ENCODE peak calls at places on chromosomes 11 and 22, in five cellular contexts. F is body of pancreas, P is tibial nerve, G is A549, I is spleen. L is an unnamed sample.

GRCh38 chr22:17828502-17829080 is 54.3 kb upstream of the BID start:
- DNase-seq in F (no peak), P (no peak), G (no peak), I (no peak), L (no peak)

GRCh38 chr11:78812513-78813293 is 238.0 kb upstream of the NARS2 start:
- DNase-seq in F (no peak), P (no peak), G (no peak), I (no peak), L (no peak)

GRCh38 chr11:62546244-62546936 is at the start of gene AHNAK:
- DNase-seq in F (peak), P (peak), G (peak), I (peak), L (peak)

GRCh38 chr22:17767236-17768065 is 6.8 kb downstream of the BID start:
- DNase-seq in F (no peak), P (no peak), G (no peak), I (no peak), L (no peak)

GRCh38 chr11:47981667-47982404 is 1.5 kb downstream of the PTPRJ start:
- DNase-seq in F (no peak), P (no peak), G (no peak), I (peak), L (peak)

GRCh38 chr22:42010778-42011177 is 12.2 kb downstream of the WBP2NL start:
- DNase-seq in F (no peak), P (no peak), G (no peak), I (no peak), L (no peak)

GRCh38 chr11:1782831-1783724 is 19.4 kb upstream of the CTSD start:
- DNase-seq in F (no peak), P (no peak), G (no peak), I (no peak), L (peak)

GRCh38 chr22:20131593-20131855 is at the start of gene ZDHHC8:
- DNase-seq in F (peak), P (no peak), G (no peak), I (peak), L (peak)

GRCh38 chr11:128860571-128861361 is 6.3 kb downstream of the KCNJ1 start:
- DNase-seq in F (no peak), P (no peak), G (no peak), I (no peak), L (no peak)

GRCh38 chr11:255176-255575 is 18.4 kb downstream of the PSMD13 start:
- DNase-seq in F (no peak), P (no peak), G (no peak), I (no peak), L (no peak)

GRCh38 chr11:11349051-11349450 is 4.0 kb downstream of the CSNK2A3 start:
- DNase-seq in F (no peak), P (no peak), G (no peak), I (no peak), L (no peak)

GRCh38 chr22:31538815-31539214 is 42.5 kb downstream of the SFI1 start:
- DNase-seq in F (no peak), P (no peak), G (no peak), I (no peak), L (no peak)

GRCh38 chr22:47599753-47600152 is 837.3 kb downstream of the TBC1D22A start:
- DNase-seq in F (no peak), P (no peak), G (no peak), I (peak), L (no peak)

GRCh38 chr11:94315664-94316063 is 11.3 kb downstream of the IZUMO1R start:
- DNase-seq in F (no peak), P (no peak), G (no peak), I (no peak), L (no peak)

DNA sequence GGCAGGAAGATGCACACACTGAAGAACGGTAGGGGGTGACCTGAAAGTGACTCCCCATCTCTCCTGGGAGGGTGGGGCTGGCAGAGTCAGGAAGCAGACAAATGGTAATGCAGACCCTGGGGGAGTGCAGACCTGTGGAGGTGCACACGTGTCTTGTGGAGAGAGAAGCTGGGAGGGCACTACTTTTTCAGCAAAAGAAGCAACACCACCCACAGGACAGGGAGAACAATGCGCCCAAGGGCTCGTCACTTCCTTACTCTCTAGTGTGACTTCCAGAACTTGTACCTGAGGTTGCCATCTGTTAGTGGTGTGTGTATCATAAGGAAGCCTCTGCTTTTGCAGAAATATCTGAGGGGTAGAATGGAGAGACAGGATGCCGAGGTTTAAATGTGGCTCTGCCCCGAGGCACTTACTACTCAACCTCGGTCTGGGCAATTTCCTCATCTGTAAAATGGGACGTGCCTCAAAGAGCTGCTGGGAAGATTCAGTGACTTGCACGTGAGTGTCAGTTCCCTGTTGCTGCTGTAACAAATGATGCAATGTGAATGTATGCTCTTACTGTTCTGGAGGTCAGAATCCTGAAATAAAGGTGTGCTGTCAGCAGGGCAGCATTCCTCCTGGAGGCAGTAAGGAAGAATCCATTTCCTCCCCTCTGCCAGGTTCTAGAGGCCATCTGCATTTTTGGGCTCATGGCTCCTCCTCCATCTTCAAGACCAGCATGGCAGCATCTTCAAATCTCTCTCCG is 323.4 kb downstream of the SHANK2 start:
- DNase-seq in F (no peak), P (no peak), G (no peak), I (no peak), L (no peak)
- TF ChIP-seq CTCF in F (no peak), P (no peak), G (no peak), I (no peak), L (no peak)

DNA sequence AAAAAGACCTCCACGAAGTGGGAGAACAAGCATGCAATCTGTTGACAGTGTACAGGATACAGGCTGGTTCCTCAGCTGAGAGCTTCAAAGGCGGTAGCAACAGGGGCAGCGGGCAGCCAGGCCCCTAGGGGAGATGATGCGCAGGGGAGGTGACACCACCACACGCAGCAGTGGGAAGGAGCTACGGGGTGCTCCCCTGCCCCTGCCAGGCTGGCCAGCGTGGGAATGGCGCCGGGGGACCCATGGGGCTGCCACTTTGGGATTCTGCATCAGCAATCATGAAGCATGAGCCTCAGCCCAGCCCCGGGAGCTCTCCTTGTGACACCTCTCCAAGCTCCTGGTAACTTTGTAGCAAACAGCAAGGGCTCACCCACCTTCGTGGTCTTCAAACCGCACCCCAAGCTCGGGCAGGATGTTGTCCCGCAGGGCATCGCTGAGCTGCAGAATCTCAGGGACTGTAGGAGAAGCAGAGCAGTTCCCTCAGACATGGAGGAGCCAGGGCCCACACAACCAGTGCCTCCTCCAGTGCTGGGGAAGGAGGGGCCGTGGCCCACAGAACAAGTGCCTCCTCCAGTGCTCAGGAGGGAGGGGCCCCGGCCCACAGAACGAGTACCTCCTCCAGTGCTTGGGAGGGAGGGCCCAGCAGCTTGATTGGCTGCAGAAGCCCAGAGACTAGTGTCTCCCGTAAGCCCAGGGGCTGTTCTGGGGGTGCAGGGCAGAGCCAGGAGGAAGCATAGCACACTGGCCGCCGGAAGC is 14.6 kb upstream of the NAP1L4 start:
- DNase-seq in F (no peak), P (no peak), G (no peak), I (no peak), L (peak)
- H3K4me3 ChIP-seq in F (no peak), P (peak), G (no peak), I (no peak), L (no peak)

DNA sequence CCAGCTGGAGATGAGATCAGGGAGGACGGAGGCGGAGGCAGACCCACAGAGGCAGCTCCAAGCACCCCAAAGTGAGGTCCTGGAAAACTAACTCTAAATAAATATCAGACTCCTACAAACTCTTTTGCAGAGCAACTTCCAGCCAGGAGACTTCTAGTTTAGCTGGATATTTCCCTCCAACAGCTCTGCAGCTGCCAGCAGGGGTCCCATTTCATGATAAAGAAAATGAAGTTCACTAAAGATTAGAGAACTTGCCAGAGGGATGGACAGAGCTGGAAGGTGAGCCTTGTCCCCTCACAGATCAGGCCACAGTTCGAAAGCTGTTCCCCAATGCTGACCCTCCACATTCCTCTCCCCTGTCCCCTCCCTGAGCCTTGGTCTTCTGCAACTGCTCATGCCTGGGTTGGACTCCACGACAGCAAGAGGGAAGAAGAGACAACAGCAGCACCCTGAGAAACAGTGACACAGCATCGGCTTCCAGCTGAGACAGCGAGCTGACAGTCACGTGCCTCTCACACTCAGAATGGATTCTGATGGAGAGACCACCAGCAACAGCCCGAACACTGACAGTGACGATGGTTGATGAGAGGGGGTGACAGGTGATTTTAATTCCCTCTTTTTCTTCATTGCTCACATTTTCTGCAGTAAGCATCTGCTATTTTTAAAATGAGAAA is 5.7 kb downstream of the CARS1 start:
- DNase-seq in F (no peak), P (no peak), G (no peak), I (peak), L (peak)
- TF ChIP-seq POLR2A in F (no peak), P (no peak), G (no peak), I (no peak), L (no peak)

DNA sequence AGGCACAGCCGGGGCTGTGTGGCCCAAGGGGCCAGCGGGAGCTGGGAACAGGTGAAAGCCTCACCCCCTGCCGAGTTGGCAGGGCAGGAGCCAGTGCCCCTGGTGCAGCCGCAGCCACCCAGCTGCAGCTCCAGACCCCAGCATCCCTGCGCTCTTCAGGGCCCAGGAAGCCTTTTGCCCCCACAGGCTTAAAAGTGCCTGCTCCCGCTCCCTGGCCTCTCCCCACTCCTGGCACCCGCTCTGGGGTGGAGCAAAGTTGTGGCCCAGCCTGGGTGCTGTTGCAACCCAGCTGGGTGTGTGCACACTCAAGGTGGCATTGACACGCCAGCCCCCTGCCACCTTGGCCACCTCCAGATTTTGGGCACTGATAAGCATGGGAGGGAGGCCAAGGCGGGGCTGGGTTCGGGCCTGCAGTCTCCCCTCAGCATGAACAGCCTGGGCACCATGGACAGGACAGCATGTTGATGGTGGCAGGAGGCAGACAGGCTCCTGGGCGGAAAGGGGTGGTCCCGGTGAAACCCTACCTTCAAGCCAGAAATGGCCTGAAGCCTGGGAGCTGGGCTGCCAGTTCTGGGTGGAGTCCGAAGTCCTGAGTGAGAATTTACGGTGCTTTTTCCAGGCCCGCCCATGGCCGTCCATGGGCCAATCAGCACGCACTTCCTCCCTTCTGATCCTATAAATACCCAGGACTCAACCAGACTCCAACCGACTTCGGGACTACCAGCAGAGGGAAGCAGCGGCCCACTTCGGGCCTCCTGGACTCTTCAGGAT is 23.5 kb upstream of the RNASEH2C start:
- DNase-seq in F (peak), P (no peak), G (peak), I (no peak), L (peak)
- TF ChIP-seq CTCF in F (peak), P (no peak), G (peak), I (peak), L (peak)

GRCh38 chr11:123054301-123055065 is 7.5 kb downstream of the HSPA8 start:
- DNase-seq in F (peak), P (peak), G (peak), I (no peak), L (peak)

GRCh38 chr11:123060265-123061000 is 1.5 kb downstream of the HSPA8 start:
- DNase-seq in F (no peak), P (no peak), G (no peak), I (no peak), L (peak)

GRCh38 chr11:123055132-123055924 is 6.6 kb downstream of the HSPA8 start:
- DNase-seq in F (no peak), P (no peak), G (no peak), I (no peak), L (peak)

GRCh38 chr11:123056835-123057491 is 5.0 kb downstream of the HSPA8 start:
- DNase-seq in F (no peak), P (no peak), G (no peak), I (no peak), L (peak)

DNA sequence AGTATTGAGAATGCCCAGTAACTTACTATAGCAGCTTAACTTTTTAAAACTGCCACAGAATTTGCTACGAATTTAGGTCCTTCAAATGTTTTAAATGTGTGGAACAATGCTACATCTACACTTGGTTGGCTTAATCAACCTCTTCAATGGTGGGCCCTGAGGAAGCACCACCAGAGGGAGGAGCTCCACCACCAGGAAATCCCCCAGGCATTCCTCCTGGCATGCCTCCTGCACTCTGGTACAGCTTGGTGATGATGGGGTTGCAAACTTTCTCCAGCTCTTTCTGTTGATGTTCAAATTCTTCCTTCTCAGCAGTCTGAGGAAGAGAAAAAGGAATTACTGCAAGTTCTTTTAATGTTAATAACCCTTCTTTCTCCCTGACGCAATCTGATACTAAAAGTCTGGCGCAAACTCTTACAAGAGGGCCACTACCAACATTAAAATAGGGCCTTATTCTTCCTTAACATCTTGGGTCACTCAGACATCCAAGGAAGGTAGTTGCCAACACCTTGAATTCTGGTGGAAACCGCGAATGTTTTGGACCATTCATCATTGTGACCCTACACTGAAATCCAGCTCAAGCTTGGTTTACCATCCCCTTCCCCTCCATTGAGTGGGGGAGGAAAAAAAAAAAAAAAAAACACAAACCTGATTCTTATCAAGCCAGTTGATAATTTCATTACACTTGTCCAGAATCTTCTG is 4.2 kb downstream of the HSPA8 start:
- DNase-seq in F (no peak), P (no peak), G (no peak), I (no peak), L (peak)
- H3K4me3 ChIP-seq in F (no peak), P (no peak), G (peak), I (no peak), L (peak)